ENCODE peak calls at places on chromosome 17, in six cellular contexts. J is mesendoderm, U is neuronal stem cell, L is mesenchymal stem cell, Q is H1, C is IMR-90. N is an unnamed sample.

GRCh38 chr17:19418312-19418992 is 7.4 kb downstream of the RNF112 start:
- DNase-seq in J (peak; percentile 65), U (no peak), L (peak; percentile 53), Q (no peak), C (peak; percentile 62), N (peak; percentile 48)

GRCh38 chr17:72886622-72887021 is 205.9 kb downstream of the SLC39A11 start:
- DNase-seq in J (no peak), U (no peak), L (no peak), Q (no peak), C (no peak), N (no peak)

GRCh38 chr17:36004604-36005003 is 3.3 kb upstream of the CCL15 start:
- DNase-seq in J (no peak), U (no peak), L (no peak), Q (no peak), C (no peak), N (no peak)

GRCh38 chr17:72463287-72464102 is 342.7 kb downstream of the SOX9 start:
- DNase-seq in J (no peak), U (no peak), L (no peak), Q (no peak), C (no peak), N (no peak)

GRCh38 chr17:50114849-50115357 is 15.1 kb downstream of the SAMD14 start:
- DNase-seq in J (peak; percentile 89), U (no peak), L (peak; percentile 77), Q (no peak), C (peak; percentile 70), N (peak; percentile 81)

GRCh38 chr17:47358652-47359051 is 34.9 kb downstream of the EFCAB13 start:
- DNase-seq in J (no peak), U (no peak), L (no peak), Q (no peak), C (no peak), N (no peak)

GRCh38 chr17:77409282-77410161 is 268.8 kb downstream of the SEC14L1 start:
- DNase-seq in J (peak; percentile 84), U (no peak), L (peak; percentile 56), Q (no peak), C (peak; percentile 58), N (peak; percentile 89)

GRCh38 chr17:82765357-82765756 is 13.5 kb downstream of the TBCD start:
- DNase-seq in J (no peak), U (no peak), L (no peak), Q (no peak), C (no peak), N (no peak)

GRCh38 chr17:15341385-15341849 is at the start of gene TEKT3:
- DNase-seq in J (peak; percentile 96), U (peak; percentile 82), L (peak; percentile 79), Q (peak; percentile 76), C (peak; percentile 55), N (peak; percentile 99)

GRCh38 chr17:66016231-66016630 is 175.7 kb downstream of the CEP112 start:
- DNase-seq in J (no peak), U (no peak), L (no peak), Q (no peak), C (no peak), N (no peak)

GRCh38 chr17:75979705-75980187 is 706 bp downstream of the TEN1 start:
- DNase-seq in J (no peak), U (no peak), L (peak; percentile 88), Q (no peak), C (peak; percentile 79), N (no peak)

GRCh38 chr17:69335018-69335417 is 8.1 kb upstream of the ABCA5 start:
- DNase-seq in J (peak; percentile 76), U (no peak), L (peak; percentile 50), Q (no peak), C (peak; percentile 60), N (no peak)

GRCh38 chr17:773467-774319 is 8.4 kb downstream of the GLOD4 start:
- DNase-seq in J (no peak), U (peak; percentile 70), L (no peak), Q (no peak), C (no peak), N (no peak)

GRCh38 chr17:39601758-39602532 is 5.8 kb downstream of the NEUROD2 start:
- DNase-seq in J (no peak), U (no peak), L (no peak), Q (no peak), C (no peak), N (peak; percentile 55)

GRCh38 chr17:18224428-18225120 is 861 bp upstream of the LLGL1 start:
- DNase-seq in J (peak; percentile 98), U (peak; percentile 95), L (peak; percentile 50), Q (peak; percentile 88), C (peak; percentile 29), N (peak; percentile 98)

GRCh38 chr17:4503283-4504005 is 4.8 kb downstream of the SPNS2 start:
- DNase-seq in J (no peak), U (no peak), L (no peak), Q (no peak), C (no peak), N (no peak)

GRCh38 chr17:83148317-83149044 is 69.1 kb downstream of the METRNL start:
- DNase-seq in J (no peak), U (no peak), L (no peak), Q (no peak), C (no peak), N (no peak)

GRCh38 chr17:36786867-36787266 is 150.4 kb upstream of the LHX1 start:
- DNase-seq in J (no peak), U (no peak), L (no peak), Q (no peak), C (no peak), N (no peak)

GRCh38 chr17:48901241-48901640 is 7.0 kb upstream of the UBE2Z start:
- DNase-seq in J (no peak), U (no peak), L (no peak), Q (no peak), C (no peak), N (no peak)

GRCh38 chr17:48294989-48295892 is 134.8 kb downstream of the SKAP1 start:
- DNase-seq in J (no peak), U (no peak), L (peak; percentile 59), Q (no peak), C (no peak), N (no peak)

GRCh38 chr17:78924481-78925151 is 571 bp downstream of the TIMP2 start:
- DNase-seq in J (peak; percentile 82), U (no peak), L (no peak), Q (no peak), C (no peak), N (peak; percentile 73)

GRCh38 chr17:33322063-33322462 is 29.0 kb upstream of the ASIC2 start:
- DNase-seq in J (no peak), U (no peak), L (no peak), Q (no peak), C (no peak), N (no peak)

GRCh38 chr17:74442670-74443515 is 11.0 kb downstream of the GPRC5C start:
- DNase-seq in J (no peak), U (no peak), L (no peak), Q (no peak), C (no peak), N (peak; percentile 69)

GRCh38 chr17:17645961-17646360 is 35.3 kb upstream of the RAI1 start:
- DNase-seq in J (no peak), U (no peak), L (no peak), Q (no peak), C (peak; percentile 28), N (no peak)

GRCh38 chr17:50209133-50209471 is 7.7 kb upstream of the COL1A1 start:
- DNase-seq in J (no peak), U (no peak), L (no peak), Q (no peak), C (no peak), N (no peak)

GRCh38 chr17:48348352-48348751 is 81.7 kb downstream of the SKAP1 start:
- DNase-seq in J (no peak), U (no peak), L (no peak), Q (no peak), C (no peak), N (no peak)

GRCh38 chr17:15343749-15344148 is 2.4 kb upstream of the TEKT3 start:
- DNase-seq in J (peak; percentile 23), U (no peak), L (peak; percentile 56), Q (no peak), C (peak; percentile 75), N (no peak)

GRCh38 chr17:80753946-80754345 is 209.3 kb downstream of the RPTOR start:
- DNase-seq in J (no peak), U (no peak), L (no peak), Q (no peak), C (no peak), N (no peak)

GRCh38 chr17:80758793-80759673 is 214.4 kb downstream of the RPTOR start:
- DNase-seq in J (no peak), U (no peak), L (peak; percentile 70), Q (no peak), C (peak; percentile 39), N (peak; percentile 21)

GRCh38 chr17:80752369-80752705 is 207.7 kb downstream of the RPTOR start:
- DNase-seq in J (no peak), U (no peak), L (no peak), Q (no peak), C (no peak), N (no peak)

GRCh38 chr17:80754846-80755245 is 210.2 kb downstream of the RPTOR start:
- DNase-seq in J (no peak), U (no peak), L (no peak), Q (no peak), C (no peak), N (no peak)

GRCh38 chr17:80755650-80756405 is 211.2 kb downstream of the RPTOR start:
- DNase-seq in J (peak; percentile 48), U (no peak), L (no peak), Q (no peak), C (no peak), N (no peak)
- H2BK15ac ChIP-seq in J (no peak overlapping the region), U (no peak overlapping the region), L (no peak overlapping the region), Q (no peak overlapping the region), C (peak overlapping the region; percentile 32), N (no peak overlapping the region)

GRCh38 chr17:58487589-58488427 is at the start of gene HSF5:
- DNase-seq in J (no peak), U (no peak), L (no peak), Q (no peak), C (no peak), N (peak; percentile 88)

GRCh38 chr17:58492238-58493121 is 4.3 kb upstream of the HSF5 start:
- DNase-seq in J (no peak), U (no peak), L (no peak), Q (no peak), C (no peak), N (no peak)

GRCh38 chr17:58491510-58492045 is 3.4 kb upstream of the HSF5 start:
- DNase-seq in J (no peak), U (no peak), L (no peak), Q (no peak), C (no peak), N (no peak)

GRCh38 chr17:58484600-58484999 is 3.6 kb downstream of the HSF5 start:
- DNase-seq in J (no peak), U (no peak), L (no peak), Q (no peak), C (no peak), N (no peak)

GRCh38 chr17:58488428-58488890 is 251 bp upstream of the HSF5 start:
- DNase-seq in J (no peak), U (no peak), L (no peak), Q (no peak), C (no peak), N (no peak)
- H3K4me2 ChIP-seq in J (no peak overlapping the region), U (no peak overlapping the region), L (no peak overlapping the region), Q (no peak overlapping the region), C (no peak overlapping the region), N (no peak overlapping the region)

GRCh38 chr17:21286066-21286770 is 1.7 kb downstream of the MAP2K3 start:
- DNase-seq in J (peak; percentile 63), U (no peak), L (peak; percentile 99), Q (no peak), C (peak; percentile 99), N (no peak)
- H3K4ac ChIP-seq in J (no peak overlapping the region), U (no peak overlapping the region), L (peak overlapping the region; percentile 65), Q (no peak overlapping the region), C (peak overlapping the region; percentile 84), N (no peak overlapping the region)

GRCh38 chr17:9342225-9342624 is 233.4 kb downstream of the STX8 start:
- DNase-seq in J (peak; percentile 47), U (no peak), L (no peak), Q (no peak), C (no peak), N (peak; percentile 34)
- H2BK15ac ChIP-seq in J (no peak overlapping the region), U (no peak overlapping the region), L (no peak overlapping the region), Q (no peak overlapping the region), C (no peak overlapping the region), N (no peak overlapping the region)

N was measured in H9.